ENCODE peak calls at places on chromosomes 7 and 10, in four cellular contexts. M is amniotic epithelial cell, I is AG20443, K is HTR-8/SVneo. B is an unnamed sample.

GRCh38 chr7:26198133-26198780 is 2.3 kb downstream of the HNRNPA2B1 start:
- DNase-seq in I (no peak), K (no peak), M (no peak), B (no peak)

GRCh38 chr10:3980660-3981059 is 195.7 kb upstream of the KLF6 start:
- DNase-seq in I (no peak), K (no peak), M (no peak), B (no peak)

GRCh38 chr7:81626008-81626407 is 143.8 kb downstream of the HGF start:
- DNase-seq in K (no peak), M (peak; percentile 60), I (no peak), B (no peak)

GRCh38 chr7:44285561-44285960 is 39.8 kb downstream of the CAMK2B start:
- DNase-seq in K (no peak), I (no peak), M (no peak), B (no peak)

GRCh38 chr7:152000191-152000590 is 25.3 kb upstream of the GALNT11 start:
- DNase-seq in M (peak; percentile 60), I (no peak), K (no peak), B (no peak)

GRCh38 chr10:3036155-3036554 is 31.2 kb upstream of the PFKP start:
- DNase-seq in M (no peak), I (no peak), K (no peak), B (no peak)

GRCh38 chr10:122164028-122164601 is 107.0 kb upstream of the BTBD16 start:
- DNase-seq in I (no peak), K (no peak), M (no peak), B (no peak)

GRCh38 chr10:86047588-86047987 is 319.0 kb downstream of the GRID1 start:
- DNase-seq in I (no peak), M (no peak), K (no peak), B (no peak)

GRCh38 chr10:37535459-37536246 is 321.8 kb downstream of the ZNF248 start:
- DNase-seq in I (no peak), M (no peak), K (peak; percentile 15), B (no peak)

GRCh38 chr10:77970869-77971803 is 44.6 kb upstream of the DLG5 start:
- DNase-seq in I (peak; percentile 89), K (peak; percentile 63), M (peak; percentile 85), B (peak; percentile 83)

GRCh38 chr10:13877154-13877909 is 290.6 kb downstream of the PRPF18 start:
- DNase-seq in I (peak; percentile 86), M (no peak), K (no peak), B (peak; percentile 64)

GRCh38 chr10:69065406-69066361 is 22.2 kb upstream of the SRGN start:
- DNase-seq in M (no peak), K (no peak), I (peak; percentile 61), B (peak; percentile 55)

B was measured in GM04503.